ENCODE peak calls at places on chromosomes 4 and X, in nine cellular contexts. Q is heart left ventricle; V is epithelial cell of esophagus; U is stimulated activated CD4-positive, alpha-beta T cell treated with anti-CD3 and anti-CD28 coated beads, Interleukin-1b, Interleukin-23, amount 100 ng/mL, for 1 hour; J is H54; M is effector memory CD4-positive, alpha-beta T cell; T is stimulated activated CD8-positive, alpha-beta memory T cell treated with anti-CD3 and anti-CD28 coated beads, Interleukin-15, amount 100 ng/mL, for 1 hour; Y is GM10248; W is AG08396. P is an unnamed sample.

GRCh38 chr4:2366252-2367192 is 51.9 kb downstream of the ZFYVE28 start:
- DNase-seq in J (no peak), V (no peak), Q (no peak), T (no peak), W (no peak), M (no peak), U (no peak), Y (no peak), P (no peak)

GRCh38 chrX:147875866-147876596 is 35.7 kb upstream of the FMR1 start:
- DNase-seq in Y (no peak), U (no peak), T (no peak), W (no peak), V (no peak), Q (no peak), J (no peak), M (no peak), P (no peak)

GRCh38 chr4:63717384-63717783 is 691.9 kb downstream of the TECRL start:
- DNase-seq in J (no peak), M (no peak), Q (no peak), V (peak), U (no peak), T (no peak), W (no peak), Y (no peak), P (no peak)

GRCh38 chrX:41258281-41258680 is 75.7 kb upstream of the DDX3X start:
- DNase-seq in Y (no peak), U (no peak), J (no peak), Q (no peak), V (no peak), T (no peak), M (no peak), W (no peak), P (no peak)

GRCh38 chrX:16892504-16893362 is 22.6 kb upstream of the RBBP7 start:
- DNase-seq in V (peak), W (peak), Y (peak), T (no peak), Q (peak), M (no peak), J (no peak), U (peak), P (peak)

GRCh38 chrX:9746148-9746880 is 19.3 kb downstream of the GPR143 start:
- DNase-seq in T (no peak), Q (no peak), M (no peak), V (peak), W (no peak), J (no peak), Y (no peak), U (no peak), P (no peak)

GRCh38 chr4:26069218-26069617 is 155.2 kb downstream of the SMIM20 start:
- DNase-seq in Y (peak), W (no peak), J (no peak), Q (no peak), U (no peak), M (no peak), V (peak), T (no peak), P (no peak)

GRCh38 chr4:156391297-156391653 is 437.6 kb upstream of the CTSO start:
- DNase-seq in Y (no peak), W (no peak), Q (no peak), T (no peak), J (no peak), V (no peak), U (no peak), M (no peak), P (no peak)

GRCh38 chrX:130704053-130705038 is 198.7 kb downstream of the ENOX2 start:
- DNase-seq in W (peak), Q (no peak), Y (no peak), J (no peak), M (no peak), V (peak), T (no peak), U (no peak), P (no peak)

GRCh38 chr4:77073981-77074865 is 1.6 kb downstream of the CCNI start:
- DNase-seq in W (no peak), Q (no peak), J (no peak), V (peak), M (no peak), T (no peak), Y (no peak), U (no peak), P (no peak)

GRCh38 chrX:38249965-38250364 is 29.3 kb upstream of the SRPX start:
- DNase-seq in Y (no peak), Q (no peak), J (no peak), U (no peak), T (no peak), M (no peak), V (no peak), W (no peak), P (no peak)

GRCh38 chr4:3711183-3712111 is 54.7 kb upstream of the ADRA2C start:
- DNase-seq in V (no peak), T (no peak), U (no peak), M (no peak), Q (no peak), J (no peak), Y (no peak), W (no peak), P (no peak)

GRCh38 chrX:150942958-150943594 is 40.1 kb upstream of the HMGB3 start:
- DNase-seq in U (no peak), J (no peak), V (no peak), W (no peak), Y (no peak), Q (no peak), M (no peak), T (no peak), P (no peak)

GRCh38 chrX:39903343-39903742 is 194.4 kb downstream of the BCOR start:
- DNase-seq in Q (no peak), W (peak), U (no peak), Y (no peak), J (no peak), V (peak), M (no peak), T (no peak), P (no peak)

GRCh38 chr4:1741208-1741607 is 19.9 kb downstream of the TACC3 start:
- DNase-seq in V (no peak), T (no peak), J (no peak), Y (no peak), M (no peak), W (no peak), Q (no peak), U (no peak), P (no peak)

GRCh38 chrX:39975094-39975865 is 122.5 kb downstream of the BCOR start:
- DNase-seq in V (peak), M (no peak), T (no peak), Q (no peak), U (no peak), W (no peak), J (no peak), Y (no peak), P (no peak)

GRCh38 chr4:147546341-147546740 is 65.4 kb downstream of the EDNRA start:
- DNase-seq in Q (no peak), J (no peak), U (no peak), T (no peak), V (peak), Y (no peak), W (peak), M (no peak), P (no peak)

GRCh38 chrX:40245411-40246140 is 147.8 kb upstream of the BCOR start:
- DNase-seq in Y (no peak), Q (no peak), V (no peak), W (no peak), U (no peak), M (no peak), T (no peak), J (no peak), P (no peak)